ENCODE peak calls at places on chromosomes 11 and 22, in four cellular contexts. One of them, this sample, is unnamed.

GRCh38 chr11:64165482-64165841 is 451 bp downstream of the MACROD1 start:
- DNase-seq in iPS-NIHi11: peak; percentile 32
- DNase-seq in effector memory CD4-positive, alpha-beta T cell: no peak
- DNase-seq in M059J: no peak
- DNase-seq in this sample: no peak

GRCh38 chr11:43268161-43268560 is 43.6 kb upstream of the API5 start:
- DNase-seq in iPS-NIHi11: no peak
- DNase-seq in effector memory CD4-positive, alpha-beta T cell: no peak
- DNase-seq in M059J: peak; percentile 30
- DNase-seq in this sample: no peak

GRCh38 chr22:30238661-30239420 is 7.7 kb downstream of the LIF start:
- DNase-seq in iPS-NIHi11: peak; percentile 72
- DNase-seq in effector memory CD4-positive, alpha-beta T cell: no peak
- DNase-seq in M059J: peak; percentile 76
- DNase-seq in this sample: no peak

GRCh38 chr22:44398791-44399190 is 86.0 kb upstream of the SHISAL1 start:
- DNase-seq in iPS-NIHi11: no peak
- DNase-seq in effector memory CD4-positive, alpha-beta T cell: no peak
- DNase-seq in M059J: no peak
- DNase-seq in this sample: no peak

GRCh38 chr22:22452996-22453686 is 55.4 kb downstream of the ZNF280B start:
- DNase-seq in iPS-NIHi11: no peak
- DNase-seq in effector memory CD4-positive, alpha-beta T cell: no peak
- DNase-seq in M059J: no peak
- DNase-seq in this sample: no peak

GRCh38 chr11:6468712-6469495 is 4.8 kb downstream of the TRIM3 start:
- DNase-seq in iPS-NIHi11: peak; percentile 99
- DNase-seq in effector memory CD4-positive, alpha-beta T cell: no peak
- DNase-seq in M059J: peak; percentile 18
- DNase-seq in this sample: no peak

GRCh38 chr22:25919452-25919851 is 177.5 kb downstream of the MYO18B start:
- DNase-seq in iPS-NIHi11: no peak
- DNase-seq in effector memory CD4-positive, alpha-beta T cell: no peak
- DNase-seq in M059J: no peak
- DNase-seq in this sample: no peak

GRCh38 chr11:19953909-19954308 is 206.4 kb downstream of the DBX1 start:
- DNase-seq in iPS-NIHi11: peak; percentile 35
- DNase-seq in effector memory CD4-positive, alpha-beta T cell: no peak
- DNase-seq in M059J: peak; percentile 86
- DNase-seq in this sample: no peak

GRCh38 chr22:43749473-43749872 is 62.6 kb downstream of the EFCAB6 start:
- DNase-seq in iPS-NIHi11: no peak
- DNase-seq in effector memory CD4-positive, alpha-beta T cell: no peak
- DNase-seq in M059J: no peak
- DNase-seq in this sample: no peak

GRCh38 chr22:49418341-49418894 is 409.3 kb downstream of the BRD1 start:
- DNase-seq in iPS-NIHi11: no peak
- DNase-seq in effector memory CD4-positive, alpha-beta T cell: no peak
- DNase-seq in M059J: no peak
- DNase-seq in this sample: no peak

GRCh38 chr22:46649176-46650077 is 29.2 kb downstream of the GRAMD4 start:
- DNase-seq in iPS-NIHi11: no peak
- DNase-seq in effector memory CD4-positive, alpha-beta T cell: no peak
- DNase-seq in M059J: no peak
- DNase-seq in this sample: no peak

GRCh38 chr11:35334385-35335090 is 84.8 kb downstream of the SLC1A2 start:
- DNase-seq in iPS-NIHi11: no peak
- DNase-seq in effector memory CD4-positive, alpha-beta T cell: no peak
- DNase-seq in M059J: no peak
- DNase-seq in this sample: no peak

GRCh38 chr22:48758905-48759875 is 1068.5 kb downstream of the BRD1 start:
- DNase-seq in iPS-NIHi11: no peak
- DNase-seq in effector memory CD4-positive, alpha-beta T cell: no peak
- DNase-seq in M059J: no peak
- DNase-seq in this sample: no peak

GRCh38 chr11:29282088-29282487 is 734.7 kb downstream of the KCNA4 start:
- DNase-seq in iPS-NIHi11: peak; percentile 10
- DNase-seq in effector memory CD4-positive, alpha-beta T cell: no peak
- DNase-seq in M059J: peak; percentile 99
- DNase-seq in this sample: no peak

GRCh38 chr22:31126128-31126868 is 3.5 kb downstream of the INPP5J start:
- DNase-seq in iPS-NIHi11: no peak
- DNase-seq in effector memory CD4-positive, alpha-beta T cell: no peak
- DNase-seq in M059J: no peak
- DNase-seq in this sample: no peak

GRCh38 chr11:79937935-79938334 is 497.1 kb upstream of the TENM4 start:
- DNase-seq in iPS-NIHi11: no peak
- DNase-seq in effector memory CD4-positive, alpha-beta T cell: no peak
- DNase-seq in M059J: no peak
- DNase-seq in this sample: no peak

GRCh38 chr22:38415046-38415445 is 40.0 kb downstream of the KCNJ4 start:
- DNase-seq in iPS-NIHi11: peak; percentile 20
- DNase-seq in effector memory CD4-positive, alpha-beta T cell: no peak
- DNase-seq in M059J: no peak
- DNase-seq in this sample: no peak

GRCh38 chr11:1127664-1128162 is 30.0 kb upstream of the MUC5AC start:
- DNase-seq in iPS-NIHi11: no peak
- DNase-seq in effector memory CD4-positive, alpha-beta T cell: no peak
- DNase-seq in M059J: no peak
- DNase-seq in this sample: no peak

GRCh38 chr11:60634151-60634550 is 65.3 kb upstream of the MS4A8 start:
- DNase-seq in iPS-NIHi11: peak; percentile 69
- DNase-seq in effector memory CD4-positive, alpha-beta T cell: no peak
- DNase-seq in M059J: no peak
- DNase-seq in this sample: no peak

GRCh38 chr22:47123827-47124442 is 361.5 kb downstream of the TBC1D22A start:
- DNase-seq in iPS-NIHi11: no peak
- DNase-seq in effector memory CD4-positive, alpha-beta T cell: no peak
- DNase-seq in M059J: no peak
- DNase-seq in this sample: no peak

GRCh38 chr22:37643225-37643847 is 3.9 kb downstream of the SH3BP1 start:
- DNase-seq in iPS-NIHi11: peak; percentile 89
- DNase-seq in effector memory CD4-positive, alpha-beta T cell: peak; percentile 69
- DNase-seq in M059J: peak; percentile 62
- DNase-seq in this sample: peak; percentile 82

GRCh38 chr22:50085211-50085999 is at the start of gene MLC1:
- DNase-seq in iPS-NIHi11: no peak
- DNase-seq in effector memory CD4-positive, alpha-beta T cell: no peak
- DNase-seq in M059J: peak; percentile 6
- DNase-seq in this sample: peak; percentile 27

GRCh38 chr22:17436382-17436951 is 67.2 kb downstream of the CECR2 start:
- DNase-seq in iPS-NIHi11: no peak
- DNase-seq in effector memory CD4-positive, alpha-beta T cell: no peak
- DNase-seq in M059J: no peak
- DNase-seq in this sample: no peak

GRCh38 chr22:40588726-40589125 is 47.8 kb downstream of the MRTFA start:
- DNase-seq in iPS-NIHi11: no peak
- DNase-seq in effector memory CD4-positive, alpha-beta T cell: no peak
- DNase-seq in M059J: peak; percentile 68
- DNase-seq in this sample: no peak

GRCh38 chr11:103368151-103368550 is 258.9 kb downstream of the DYNC2H1 start:
- DNase-seq in iPS-NIHi11: no peak
- DNase-seq in effector memory CD4-positive, alpha-beta T cell: no peak
- DNase-seq in M059J: no peak
- DNase-seq in this sample: no peak

GRCh38 chr11:63985812-63986155 is 454 bp upstream of the OTUB1 start:
- DNase-seq in iPS-NIHi11: no peak
- DNase-seq in effector memory CD4-positive, alpha-beta T cell: peak; percentile 49
- DNase-seq in M059J: no peak
- DNase-seq in this sample: peak; percentile 53

GRCh38 chr11:31582697-31583096 is 73.1 kb downstream of the ELP4 start:
- DNase-seq in iPS-NIHi11: peak; percentile 19
- DNase-seq in effector memory CD4-positive, alpha-beta T cell: no peak
- DNase-seq in M059J: no peak
- DNase-seq in this sample: no peak

GRCh38 chr11:103927535-103927934 is 108.9 kb upstream of the DDI1 start:
- DNase-seq in iPS-NIHi11: no peak
- DNase-seq in effector memory CD4-positive, alpha-beta T cell: no peak
- DNase-seq in M059J: peak; percentile 48
- DNase-seq in this sample: no peak

GRCh38 chr11:118009821-118010737 is 23.9 kb downstream of the IL10RA start:
- DNase-seq in iPS-NIHi11: no peak
- DNase-seq in effector memory CD4-positive, alpha-beta T cell: no peak
- DNase-seq in M059J: no peak
- DNase-seq in this sample: no peak

GRCh38 chr22:17770180-17771077 is 3.8 kb downstream of the BID start:
- DNase-seq in iPS-NIHi11: no peak
- DNase-seq in effector memory CD4-positive, alpha-beta T cell: no peak
- DNase-seq in M059J: no peak
- DNase-seq in this sample: no peak

GRCh38 chr11:19892876-19893275 is 180.2 kb downstream of the NAV2 start:
- DNase-seq in iPS-NIHi11: no peak
- DNase-seq in effector memory CD4-positive, alpha-beta T cell: no peak
- DNase-seq in M059J: no peak
- DNase-seq in this sample: no peak

GRCh38 chr11:78350646-78351165 is 66.9 kb downstream of the GAB2 start:
- DNase-seq in iPS-NIHi11: no peak
- DNase-seq in effector memory CD4-positive, alpha-beta T cell: no peak
- DNase-seq in M059J: peak; percentile 47
- DNase-seq in this sample: no peak

GRCh38 chr11:66070604-66071325 is 693 bp downstream of the PACS1 start:
- DNase-seq in iPS-NIHi11: peak; percentile 62
- DNase-seq in effector memory CD4-positive, alpha-beta T cell: peak; percentile 9
- DNase-seq in M059J: peak; percentile 48
- DNase-seq in this sample: no peak

GRCh38 chr11:23257088-23257487 is 396.8 kb upstream of the CCDC179 start:
- DNase-seq in iPS-NIHi11: no peak
- DNase-seq in effector memory CD4-positive, alpha-beta T cell: no peak
- DNase-seq in M059J: no peak
- DNase-seq in this sample: no peak

GRCh38 chr22:19115628-19116027 is 6.6 kb downstream of the DGCR2 start:
- DNase-seq in iPS-NIHi11: no peak
- DNase-seq in effector memory CD4-positive, alpha-beta T cell: no peak
- DNase-seq in M059J: no peak
- DNase-seq in this sample: no peak

GRCh38 chr11:132772712-132773545 is 759.4 kb downstream of the OPCML start:
- DNase-seq in iPS-NIHi11: no peak
- DNase-seq in effector memory CD4-positive, alpha-beta T cell: no peak
- DNase-seq in M059J: no peak
- DNase-seq in this sample: no peak

GRCh38 chr11:443542-444199 is 1.9 kb upstream of the ANO9 start:
- DNase-seq in iPS-NIHi11: peak; percentile 16
- DNase-seq in effector memory CD4-positive, alpha-beta T cell: no peak
- DNase-seq in M059J: peak; percentile 53
- DNase-seq in this sample: no peak

GRCh38 chr22:40238425-40239344 is 61.0 kb downstream of the TNRC6B start:
- DNase-seq in iPS-NIHi11: no peak
- DNase-seq in effector memory CD4-positive, alpha-beta T cell: no peak
- DNase-seq in M059J: peak; percentile 83
- DNase-seq in this sample: no peak

GRCh38 chr22:36328635-36329216 is 59.0 kb downstream of the MYH9 start:
- DNase-seq in iPS-NIHi11: no peak
- DNase-seq in effector memory CD4-positive, alpha-beta T cell: peak; percentile 25
- DNase-seq in M059J: peak; percentile 94
- DNase-seq in this sample: no peak